ENCODE peak calls at places on chromosomes 11 and 22, in nine cellular contexts. J is activated effector memory CD4-positive, alpha-beta T cell treated with Interleukin-2 at 50 U/mL for 16 hours; S is A549; X is germinal center; P is nephron progenitor cell; N is stimulated activated naive CD4-positive, alpha-beta T cell treated with Interleukin-2 at 50 U/mL for 16 hours; L is stimulated activated CD8-positive, alpha-beta memory T cell treated with anti-CD3 and anti-CD28 coated beads, Interleukin-4, amount 100 ng/mL, for 24 hours; O is activated CD8-positive, alpha-beta memory T cell treated with anti-CD3 and anti-CD28 coated beads, Interleukin-2, amount 50 U/mL, for 4 hours; D is HTR-8/SVneo. Y is an unnamed sample.

GRCh38 chr22:33659423-33659822 is 260.9 kb downstream of the LARGE1 start:
- DNase-seq in P (no peak), X (no peak), D (no peak), O (no peak), N (no peak), J (no peak), L (no peak), S (no peak), Y (no peak)

GRCh38 chr11:23555085-23555484 is 694.8 kb upstream of the CCDC179 start:
- DNase-seq in L (no peak), J (no peak), S (no peak), N (no peak), P (no peak), D (peak), O (no peak), X (no peak), Y (no peak)

GRCh38 chr11:93000511-93001476 is 31.3 kb downstream of the MTNR1B start:
- DNase-seq in L (no peak), O (no peak), D (peak), N (no peak), J (no peak), P (no peak), X (no peak), S (peak), Y (no peak)

GRCh38 chr22:30990675-30991074 is 21.6 kb downstream of the TUG1 start:
- DNase-seq in J (no peak), S (no peak), P (no peak), X (no peak), D (no peak), O (no peak), L (no peak), N (no peak), Y (no peak)

GRCh38 chr11:121035169-121035755 is 11.4 kb downstream of the TBCEL start:
- DNase-seq in O (no peak), J (no peak), L (no peak), D (no peak), S (no peak), P (no peak), N (no peak), X (no peak), Y (no peak)

GRCh38 chr11:108947654-108948570 is 283.0 kb downstream of the DDX10 start:
- DNase-seq in O (no peak), P (no peak), L (no peak), N (no peak), X (no peak), J (no peak), D (peak), S (peak), Y (no peak)

GRCh38 chr11:126398296-126398695 is 42.8 kb downstream of the ST3GAL4 start:
- DNase-seq in J (no peak), L (no peak), S (no peak), P (no peak), O (no peak), X (no peak), D (no peak), N (no peak), Y (no peak)

GRCh38 chr22:32574397-32574796 is 99.8 kb downstream of the FBXO7 start:
- DNase-seq in J (no peak), P (no peak), O (no peak), S (no peak), N (no peak), D (no peak), X (no peak), L (no peak), Y (no peak)

GRCh38 chr11:60377737-60378136 is 595 bp upstream of the MS4A7 start:
- DNase-seq in N (no peak), D (no peak), O (no peak), P (no peak), L (no peak), S (no peak), X (peak), J (no peak), Y (no peak)

GRCh38 chr22:42217019-42217751 is 53.3 kb downstream of the TCF20 start:
- DNase-seq in X (no peak), N (peak), P (no peak), S (no peak), L (no peak), O (no peak), D (no peak), J (no peak), Y (no peak)

GRCh38 chr11:13663631-13664071 is 4.8 kb upstream of the FAR1 start:
- DNase-seq in L (no peak), P (no peak), D (no peak), N (no peak), J (no peak), X (no peak), O (no peak), S (no peak), Y (no peak)

GRCh38 chr11:96741068-96741467 is 351.3 kb downstream of the JRKL start:
- DNase-seq in N (no peak), D (no peak), S (no peak), O (no peak), X (no peak), L (no peak), P (no peak), J (no peak), Y (no peak)

GRCh38 chr11:31649129-31649528 is 139.6 kb downstream of the ELP4 start:
- DNase-seq in D (no peak), O (no peak), L (no peak), X (no peak), P (no peak), N (no peak), S (no peak), J (no peak), Y (no peak)